ENCODE peak calls at places on chromosomes 5 and 9, in six cellular contexts. S is H9, H is dorsolateral prefrontal cortex, I is WTC11, D is HFF-Myc, G is GM20000. J is an unnamed sample.

GRCh38 chr5:98398465-98398864 is 375.0 kb upstream of the RGMB start:
- DNase-seq in I (no peak), S (no peak), G (no peak), H (peak), D (no peak), J (no peak)

GRCh38 chr9:128406848-128407391 is 13.7 kb upstream of the CERCAM start:
- DNase-seq in G (no peak), H (no peak), D (no peak), S (no peak), I (no peak), J (no peak)

GRCh38 chr5:93585054-93585751 is 2.2 kb downstream of the NR2F1 start:
- DNase-seq in D (no peak), S (peak), I (peak), G (no peak), H (no peak), J (no peak)

GRCh38 chr5:78591972-78592700 is 56.4 kb downstream of the LHFPL2 start:
- DNase-seq in H (no peak), S (no peak), I (no peak), G (peak), D (no peak), J (no peak)

GRCh38 chr9:137266589-137267453 is 10.7 kb upstream of the TOR4A start:
- DNase-seq in D (no peak), S (no peak), H (no peak), I (no peak), G (no peak), J (no peak)

GRCh38 chr9:78239506-78239905 is 3.6 kb downstream of the CEP78 start:
- DNase-seq in S (no peak), D (no peak), G (no peak), I (peak), H (no peak), J (no peak)

GRCh38 chr9:127934248-127934647 is 3.4 kb downstream of the DPM2 start:
- DNase-seq in H (no peak), D (no peak), G (no peak), I (no peak), S (no peak), J (no peak)

GRCh38 chr5:154723740-154724505 is 31.3 kb upstream of the LARP1 start:
- DNase-seq in D (no peak), I (no peak), H (no peak), G (no peak), S (no peak), J (no peak)

GRCh38 chr9:125659201-125659840 is 47.7 kb downstream of the MAPKAP1 start:
- DNase-seq in S (no peak), I (no peak), G (no peak), H (no peak), D (no peak), J (no peak)

GRCh38 chr5:141319202-141319601 is 1.4 kb downstream of the TAF7 start:
- DNase-seq in D (no peak), I (no peak), G (no peak), H (no peak), S (no peak), J (no peak)

GRCh38 chr5:172002310-172002709 is 4.1 kb downstream of the FBXW11 start:
- DNase-seq in D (no peak), H (no peak), S (no peak), G (peak), I (no peak), J (no peak)

GRCh38 chr9:129597355-129598088 is 23.4 kb downstream of the C9orf50 start:
- DNase-seq in D (no peak), G (peak), S (peak), I (peak), H (no peak), J (peak)

GRCh38 chr5:10653033-10653432 is 89.2 kb downstream of the ANKRD33B start:
- DNase-seq in S (no peak), I (no peak), G (no peak), H (no peak), D (no peak), J (no peak)

GRCh38 chr9:7936201-7936600 is 136.6 kb upstream of the DMAC1 start:
- DNase-seq in S (peak), I (no peak), G (no peak), H (no peak), D (no peak), J (no peak)

GRCh38 chr5:72525816-72526215 is 18.6 kb upstream of the ZNF366 start:
- DNase-seq in H (no peak), S (no peak), G (no peak), D (no peak), I (no peak), J (no peak)

GRCh38 chr5:115398726-115399125 is 102.3 kb upstream of the CCDC112 start:
- DNase-seq in S (no peak), I (no peak), D (peak), H (no peak), G (no peak), J (no peak)

GRCh38 chr9:129559506-129559881 is 61.4 kb downstream of the C9orf50 start:
- DNase-seq in S (no peak), G (no peak), H (no peak), I (no peak), D (no peak), J (no peak)

GRCh38 chr5:111511174-111512025 is 935 bp downstream of the STARD4 start:
- DNase-seq in H (no peak), I (no peak), D (no peak), G (no peak), S (no peak), J (no peak)

GRCh38 chr5:94375801-94376200 is 242.6 kb downstream of the KIAA0825 start:
- DNase-seq in G (no peak), I (no peak), S (no peak), H (no peak), D (no peak), J (no peak)

GRCh38 chr5:21173526-21173925 is 1185.5 kb upstream of the CDH18 start:
- DNase-seq in H (no peak), I (no peak), G (no peak), D (no peak), S (no peak), J (no peak)

GRCh38 chr9:99491408-99492259 is 269.6 kb downstream of the SEC61B start:
- DNase-seq in S (no peak), H (no peak), I (no peak), D (peak), G (peak), J (no peak)

GRCh38 chr5:37355161-37355560 is 15.7 kb downstream of the NUP155 start:
- DNase-seq in H (no peak), D (no peak), I (no peak), S (no peak), G (no peak), J (no peak)

GRCh38 chr5:152061095-152061494 is 136.4 kb upstream of the GLRA1 start:
- DNase-seq in G (no peak), S (no peak), I (no peak), H (no peak), D (no peak), J (no peak)

GRCh38 chr9:89826186-89826585 is 221.4 kb downstream of the GADD45G start:
- DNase-seq in I (no peak), S (no peak), G (no peak), H (no peak), D (no peak), J (no peak)

GRCh38 chr5:1910081-1910760 is 27.5 kb upstream of the IRX4 start:
- DNase-seq in H (no peak), D (no peak), I (no peak), S (no peak), G (no peak), J (no peak)

GRCh38 chr5:106880656-106881055 is 790.1 kb downstream of the EFNA5 start:
- DNase-seq in D (no peak), S (no peak), I (no peak), H (no peak), G (no peak), J (no peak)

GRCh38 chr5:97183100-97183929 is at the start of gene RIOK2:
- DNase-seq in S (peak), G (peak), I (peak), H (peak), D (peak), J (peak)

GRCh38 chr5:27708579-27708978 is 670.2 kb upstream of the CDH9 start:
- DNase-seq in I (no peak), S (no peak), G (no peak), D (no peak), H (no peak), J (no peak)

GRCh38 chr5:118405650-118406061 is 582.7 kb downstream of the DTWD2 start:
- DNase-seq in I (peak), D (no peak), G (no peak), H (no peak), S (peak), J (no peak)

GRCh38 chr9:112571624-112572341 is 85.2 kb downstream of the KIAA1958 start:
- DNase-seq in S (no peak), G (no peak), H (no peak), D (no peak), I (no peak), J (no peak)

DNA sequence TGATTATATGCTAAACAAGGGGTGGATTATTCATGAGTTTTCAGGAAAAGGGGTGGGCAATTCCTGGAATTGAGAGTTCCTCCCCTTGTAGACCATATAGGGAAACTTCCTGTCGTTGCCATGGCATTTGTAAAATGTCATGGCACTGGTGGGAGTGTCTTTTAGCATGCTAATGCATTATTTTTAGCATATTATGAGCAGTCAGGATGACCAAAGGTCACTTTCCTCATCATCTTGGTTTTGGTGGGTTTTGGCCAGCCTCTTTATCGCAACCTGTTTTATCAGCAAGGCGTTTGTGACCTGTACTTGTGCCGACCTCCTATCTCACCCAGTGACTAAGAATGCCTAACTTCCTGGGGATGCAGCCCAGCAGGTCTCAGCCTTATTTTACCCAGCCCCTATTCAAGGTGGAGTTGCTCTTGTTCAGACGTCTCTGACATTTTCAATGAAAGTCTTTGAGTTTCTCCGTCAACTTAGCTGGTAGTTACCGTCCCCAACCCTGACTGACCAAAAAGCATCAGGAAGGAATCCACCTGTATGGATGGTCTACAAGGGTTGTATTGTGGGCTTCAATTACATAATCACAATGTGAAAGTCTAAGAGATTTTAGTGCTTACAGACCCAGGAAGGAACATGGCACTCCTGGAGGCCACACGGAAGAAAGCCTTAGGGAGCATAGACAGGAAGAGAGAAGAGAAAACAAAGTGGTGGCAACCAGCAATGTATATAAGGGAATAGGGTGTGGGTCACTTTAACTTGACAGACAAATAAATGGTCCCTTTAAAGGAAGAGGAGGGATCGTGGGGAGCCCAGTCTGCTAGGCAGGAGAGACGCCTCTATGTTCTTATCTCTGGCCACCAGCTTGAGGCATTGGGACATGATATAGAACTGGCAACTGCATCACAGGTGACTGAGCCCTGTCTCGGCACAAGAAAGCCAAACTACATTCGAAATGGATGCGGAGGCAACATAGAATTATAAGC is 80.6 kb downstream of the ALDH7A1 start:
- DNase-seq in G (no peak), D (no peak), H (no peak), S (no peak), I (no peak), J (no peak)
- TF ChIP-seq CTCF in G (no peak), D (no peak), H (no peak), S (no peak), I (no peak), J (no peak)

DNA sequence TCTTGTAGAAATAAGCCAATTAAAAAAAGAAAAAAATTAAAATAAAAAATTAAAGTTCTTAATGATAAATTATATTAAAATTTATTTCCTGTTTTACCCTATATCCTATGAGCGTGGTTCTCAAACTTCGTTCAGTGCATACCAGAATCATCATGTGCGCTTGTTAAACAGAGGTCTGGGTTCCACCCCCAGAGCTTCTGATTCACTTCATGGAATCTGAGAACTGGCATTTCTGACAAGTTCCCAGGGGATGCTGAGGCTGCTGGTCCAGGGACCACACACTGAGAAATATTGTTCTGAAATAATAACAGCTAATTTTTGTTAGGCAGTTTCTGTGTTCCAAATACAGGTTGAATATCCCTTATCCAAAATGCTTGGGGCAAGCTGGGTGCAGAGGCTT is 79.3 kb downstream of the TMC1 start:
- DNase-seq in D (no peak), H (no peak), G (no peak), S (no peak), I (no peak), J (no peak)
- TF ChIP-seq CTCF in D (no peak), H (no peak), G (no peak), S (no peak), I (no peak), J (no peak)

GRCh38 chr9:38018230-38018963 is 50.6 kb downstream of the SHB start:
- DNase-seq in D (no peak), S (no peak), I (no peak), H (peak), G (no peak), J (no peak)

GRCh38 chr9:38017885-38018186 is 51.2 kb downstream of the SHB start:
- DNase-seq in I (no peak), D (no peak), H (no peak), G (no peak), S (no peak), J (no peak)

GRCh38 chr9:38016375-38017120 is 52.5 kb downstream of the SHB start:
- DNase-seq in H (no peak), G (no peak), I (no peak), D (no peak), S (no peak), J (no peak)

GRCh38 chr9:38018964-38019602 is 49.9 kb downstream of the SHB start:
- DNase-seq in D (no peak), I (no peak), S (no peak), G (no peak), H (peak), J (no peak)

DNA sequence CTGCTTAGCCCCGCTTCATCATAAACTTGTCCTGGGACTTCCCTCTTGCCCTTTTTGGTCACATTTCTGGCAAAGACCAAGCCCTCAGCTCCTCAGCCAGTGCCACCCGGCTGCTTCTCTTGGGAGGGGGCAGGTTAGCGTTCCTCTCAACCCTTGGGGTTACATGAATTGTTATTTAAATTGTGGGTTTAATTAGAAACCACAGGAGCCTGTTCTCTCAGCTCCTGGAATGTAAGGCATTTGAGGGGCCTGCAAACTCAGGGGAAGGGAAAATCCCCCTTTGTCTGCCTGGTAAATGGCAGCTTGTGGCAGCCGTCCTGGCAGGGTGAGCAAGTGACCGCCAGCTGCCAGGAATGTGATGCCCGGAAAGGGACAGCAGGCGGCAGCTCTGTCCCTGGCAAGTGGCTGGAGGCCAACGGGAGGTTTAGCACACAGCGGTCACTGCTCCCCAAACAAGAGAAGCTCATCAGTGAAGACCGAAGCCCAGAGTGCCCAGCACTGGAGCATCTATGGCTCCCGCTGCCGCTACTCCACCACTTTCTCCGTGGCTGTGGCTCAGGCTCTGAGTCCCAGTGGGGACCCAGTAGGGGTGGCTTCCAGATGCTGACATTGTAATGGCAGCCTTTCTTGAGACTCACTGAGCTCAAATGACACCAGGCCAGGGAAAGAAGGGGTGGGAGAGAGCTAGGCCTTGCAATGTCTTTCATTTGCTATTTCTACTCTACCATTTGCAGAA is 51.7 kb downstream of the SHB start:
- DNase-seq in S (peak), D (no peak), G (no peak), H (peak), I (peak), J (peak)
- TF ChIP-seq CTCF in S (peak), D (peak), G (no peak), H (peak), I (no peak), J (peak)

GRCh38 chr5:145777445-145778063 is 57.6 kb downstream of the PRELID2 start:
- DNase-seq in D (no peak), I (no peak), S (no peak), H (no peak), G (no peak), J (no peak)
- TF ChIP-seq CTCF in D (no peak), I (no peak), S (no peak), H (no peak), G (no peak), J (no peak)

J was measured in neural crest cell.